ENCODE peak calls at places on chromosomes 3 and 15, in seven cellular contexts. O, D, E, B, R, G and Q are unnamed samples.

GRCh38 chr3:17431004-17431403 is 311.4 kb downstream of the TBC1D5 start:
- DNase-seq in O (peak), D (peak), E (peak), B (peak), R (no peak), G (no peak), Q (no peak)

GRCh38 chr3:13025090-13025489 is 48.1 kb downstream of the IQSEC1 start:
- DNase-seq in O (peak), D (peak), E (no peak), B (no peak), R (no peak), G (peak), Q (no peak)

GRCh38 chr15:79635149-79635771 is 203.1 kb downstream of the MINAR1 start:
- DNase-seq in O (no peak), D (no peak), E (no peak), B (no peak), R (no peak), G (no peak), Q (peak)

GRCh38 chr3:39447637-39448483 is 19.6 kb upstream of the MOBP start:
- DNase-seq in O (peak), D (peak), E (peak), B (peak), R (peak), G (no peak), Q (peak)

GRCh38 chr3:188584162-188584529 is 430.2 kb downstream of the LPP start:
- DNase-seq in O (peak), D (peak), E (no peak), B (no peak), R (no peak), G (no peak), Q (no peak)

GRCh38 chr15:48800811-48801460 is 9.9 kb downstream of the CEP152 start:
- DNase-seq in O (peak), D (peak), E (no peak), B (no peak), R (no peak), G (no peak), Q (no peak)

GRCh38 chr15:41648770-41649169 is 11.4 kb upstream of the MGA start:
- DNase-seq in O (peak), D (peak), E (no peak), B (no peak), R (no peak), G (no peak), Q (no peak)

GRCh38 chr3:13016083-13016725 is 57.0 kb downstream of the IQSEC1 start:
- DNase-seq in O (no peak), D (no peak), E (peak), B (peak), R (no peak), G (peak), Q (peak)

GRCh38 chr3:100463002-100463401 is 29.4 kb upstream of the TMEM45A start:
- DNase-seq in O (peak), D (peak), E (peak), B (peak), R (peak), G (no peak), Q (no peak)

GRCh38 chr15:58985443-58985842 is 2.0 kb upstream of the RNF111 start:
- DNase-seq in O (peak), D (peak), E (no peak), B (no peak), R (no peak), G (peak), Q (peak)

GRCh38 chr3:195802261-195802701 is 9.4 kb downstream of the MUC4 start:
- DNase-seq in O (no peak), D (no peak), E (no peak), B (no peak), R (no peak), G (no peak), Q (no peak)

GRCh38 chr3:172244011-172244410 is 204.2 kb downstream of the GHSR start:
- DNase-seq in O (peak), D (peak), E (no peak), B (no peak), R (no peak), G (no peak), Q (no peak)

GRCh38 chr3:55180936-55181535 is 253.2 kb upstream of the LRTM1 start:
- DNase-seq in O (no peak), D (peak), E (peak), B (peak), R (no peak), G (no peak), Q (peak)

GRCh38 chr3:193768069-193768391 is 175.0 kb downstream of the OPA1 start:
- DNase-seq in O (peak), D (peak), E (no peak), B (no peak), R (no peak), G (no peak), Q (no peak)

GRCh38 chr3:179973024-179973423 is 63.7 kb downstream of the PEX5L start:
- DNase-seq in O (no peak), D (peak), E (no peak), B (no peak), R (no peak), G (no peak), Q (no peak)

GRCh38 chr3:194250104-194251002 is 100.8 kb downstream of the CPN2 start:
- DNase-seq in O (peak), D (peak), E (no peak), B (no peak), R (no peak), G (peak), Q (peak)

GRCh38 chr3:170128977-170129431 is 52.5 kb downstream of the PHC3 start:
- DNase-seq in O (peak), D (peak), E (peak), B (peak), R (no peak), G (no peak), Q (no peak)

GRCh38 chr3:38031022-38031994 is 1.9 kb upstream of the PLCD1 start:
- DNase-seq in O (no peak), D (peak), E (no peak), B (no peak), R (no peak), G (no peak), Q (no peak)

GRCh38 chr3:125443923-125444322 is 68.8 kb upstream of the ZNF148 start:
- DNase-seq in O (peak), D (peak), E (no peak), B (no peak), R (peak), G (no peak), Q (no peak)

GRCh38 chr15:100958326-100959065 is 39.3 kb downstream of the LRRK1 start:
- DNase-seq in O (peak), D (peak), E (no peak), B (no peak), R (no peak), G (no peak), Q (no peak)

GRCh38 chr3:150787741-150788370 is 24.9 kb upstream of the SIAH2 start:
- DNase-seq in O (peak), D (peak), E (no peak), B (peak), R (no peak), G (peak), Q (peak)

GRCh38 chr3:43953814-43954241 is 263.1 kb downstream of the ABHD5 start:
- DNase-seq in O (peak), D (peak), E (no peak), B (no peak), R (peak), G (no peak), Q (peak)

GRCh38 chr15:78623786-78624497 is 3.1 kb upstream of the CHRNA3 start:
- DNase-seq in O (no peak), D (no peak), E (peak), B (no peak), R (no peak), G (no peak), Q (no peak)

GRCh38 chr15:78628227-78628626 is 7.4 kb upstream of the CHRNA3 start:
- DNase-seq in O (no peak), D (no peak), E (no peak), B (no peak), R (no peak), G (no peak), Q (no peak)

GRCh38 chr15:78626611-78627010 is 5.8 kb upstream of the CHRNA3 start:
- DNase-seq in O (no peak), D (no peak), E (no peak), B (no peak), R (no peak), G (no peak), Q (no peak)

GRCh38 chr15:78624651-78625590 is 4.1 kb upstream of the CHRNA3 start:
- DNase-seq in O (no peak), D (no peak), E (no peak), B (no peak), R (no peak), G (no peak), Q (no peak)

DNA sequence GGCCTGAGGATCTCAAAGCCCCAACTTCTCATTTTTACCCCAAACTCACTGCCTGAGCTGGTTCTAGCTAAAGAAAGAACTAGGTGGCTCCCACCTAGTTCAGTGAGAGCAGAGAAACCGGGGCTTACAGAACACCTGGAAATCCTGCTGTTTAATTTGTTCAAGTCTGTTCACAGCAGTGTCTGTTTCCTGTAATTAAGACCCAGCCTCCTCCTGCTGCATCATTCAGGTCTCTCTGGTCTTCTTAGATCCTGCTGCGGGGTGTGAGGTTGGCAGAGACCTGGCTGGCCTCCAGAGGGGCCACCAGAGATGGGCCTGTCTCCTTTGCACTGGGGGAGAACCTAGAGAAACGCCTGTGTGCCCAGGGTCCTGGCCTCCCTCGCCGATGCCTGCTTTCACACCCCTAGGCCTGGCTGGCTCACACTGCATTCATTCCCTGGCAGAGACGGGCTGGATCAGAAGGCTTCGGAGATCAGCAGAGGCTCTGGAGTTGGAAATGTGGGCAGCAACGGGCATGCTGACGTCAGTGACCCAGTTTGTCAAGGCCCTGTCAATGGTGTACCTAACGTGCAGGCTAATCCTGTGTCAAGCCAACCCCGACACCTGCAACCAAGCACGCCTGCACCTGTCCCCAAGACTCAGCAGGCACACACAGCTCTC is 5.0 kb upstream of the CHRNA3 start:
- DNase-seq in O (no peak), D (no peak), E (peak), B (no peak), R (no peak), G (no peak), Q (no peak)
- TF ChIP-seq CTCF in O (no peak), D (no peak), E (no peak), B (no peak), R (no peak), G (no peak), Q (no peak)

DNA sequence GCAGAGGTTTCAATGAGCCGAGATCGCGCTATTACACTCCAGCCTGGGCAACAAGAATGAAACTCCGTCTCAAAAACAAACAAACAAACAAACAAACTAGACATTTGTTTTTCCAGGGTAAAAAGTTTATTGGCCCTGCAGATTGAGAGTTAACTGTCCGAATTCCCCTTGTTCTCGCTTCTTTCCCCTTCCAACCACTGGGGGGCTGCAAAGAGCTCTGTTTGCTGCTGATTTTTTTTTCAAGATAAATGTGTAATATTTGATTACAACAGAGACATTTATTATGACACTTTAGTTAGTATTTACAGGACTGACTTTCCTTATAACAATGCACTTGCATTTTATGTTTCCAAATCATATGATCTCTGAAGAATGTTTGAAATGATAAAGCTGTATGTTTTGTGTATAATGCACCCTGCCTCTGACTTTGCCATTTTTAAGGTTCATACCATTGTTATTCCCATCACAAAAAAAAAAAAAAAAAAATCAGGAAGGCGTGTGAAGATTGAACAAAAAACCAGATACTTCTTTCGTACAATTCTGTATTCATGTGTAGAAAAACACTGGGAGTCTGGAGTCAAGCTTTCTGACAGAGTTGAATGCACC is 2.8 kb downstream of the CLSTN2 start:
- DNase-seq in O (peak), D (peak), E (peak), B (peak), R (no peak), G (peak), Q (peak)
- TF ChIP-seq CTCF in O (peak), D (peak), E (peak), B (peak), R (peak), G (peak), Q (peak)

GRCh38 chr3:113254171-113254947 is 43.0 kb downstream of the BOC start:
- DNase-seq in O (no peak), D (peak), E (no peak), B (no peak), R (no peak), G (no peak), Q (no peak)

GRCh38 chr3:113258311-113258710 is 47.0 kb downstream of the BOC start:
- DNase-seq in O (no peak), D (peak), E (no peak), B (no peak), R (no peak), G (no peak), Q (no peak)

GRCh38 chr3:113252553-113252952 is 41.2 kb downstream of the BOC start:
- DNase-seq in O (no peak), D (no peak), E (no peak), B (no peak), R (no peak), G (no peak), Q (no peak)

GRCh38 chr3:113255854-113256615 is 44.7 kb downstream of the BOC start:
- DNase-seq in O (no peak), D (no peak), E (no peak), B (no peak), R (no peak), G (no peak), Q (no peak)

GRCh38 chr3:113255100-113255853 is 43.9 kb downstream of the BOC start:
- DNase-seq in O (peak), D (no peak), E (no peak), B (no peak), R (no peak), G (no peak), Q (no peak)
- TF ChIP-seq CTCF in O (no peak), D (no peak), E (no peak), B (no peak), R (peak), G (no peak), Q (no peak)

DNA sequence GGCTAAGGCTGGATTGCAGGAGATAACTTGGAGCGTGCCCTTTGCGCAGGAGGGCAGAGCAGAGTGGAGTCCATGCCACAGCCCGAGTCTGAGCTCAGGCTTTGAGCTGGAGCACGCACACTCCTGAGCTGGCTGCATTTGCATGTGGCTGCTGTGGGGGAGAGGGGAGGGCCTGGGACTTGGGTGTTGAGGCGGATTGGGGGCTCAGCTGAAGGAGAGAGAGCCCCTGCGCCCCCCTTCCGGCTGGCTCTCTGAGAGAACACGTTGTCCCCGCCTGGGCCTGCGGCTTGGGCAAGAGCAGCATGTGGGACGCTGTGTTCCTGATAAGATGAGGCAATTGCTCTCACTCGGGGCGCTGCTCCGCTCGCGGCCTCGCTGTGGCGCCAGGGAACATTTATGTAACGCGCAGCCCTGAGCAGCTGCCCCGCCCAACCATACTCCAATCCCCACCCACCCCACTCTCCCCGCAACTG is 39.1 kb downstream of the KLF13 start:
- DNase-seq in O (peak), D (peak), E (peak), B (peak), R (no peak), G (peak), Q (peak)
- TF ChIP-seq CTCF in O (peak), D (peak), E (peak), B (peak), R (peak), G (peak), Q (no peak)

GRCh38 chr3:51955175-51955892 is at the start of gene GPR62:
- DNase-seq in O (no peak), D (no peak), E (no peak), B (no peak), R (no peak), G (no peak), Q (no peak)

GRCh38 chr3:51954120-51954519 is 1.1 kb upstream of the GPR62 start:
- DNase-seq in O (no peak), D (no peak), E (no peak), B (no peak), R (no peak), G (no peak), Q (no peak)

GRCh38 chr3:51954713-51955112 is 468 bp upstream of the GPR62 start:
- DNase-seq in O (no peak), D (no peak), E (no peak), B (no peak), R (no peak), G (no peak), Q (no peak)

GRCh38 chr3:51957520-51958205 is 2.5 kb downstream of the GPR62 start:
- DNase-seq in O (no peak), D (no peak), E (no peak), B (no peak), R (no peak), G (no peak), Q (no peak)

DNA sequence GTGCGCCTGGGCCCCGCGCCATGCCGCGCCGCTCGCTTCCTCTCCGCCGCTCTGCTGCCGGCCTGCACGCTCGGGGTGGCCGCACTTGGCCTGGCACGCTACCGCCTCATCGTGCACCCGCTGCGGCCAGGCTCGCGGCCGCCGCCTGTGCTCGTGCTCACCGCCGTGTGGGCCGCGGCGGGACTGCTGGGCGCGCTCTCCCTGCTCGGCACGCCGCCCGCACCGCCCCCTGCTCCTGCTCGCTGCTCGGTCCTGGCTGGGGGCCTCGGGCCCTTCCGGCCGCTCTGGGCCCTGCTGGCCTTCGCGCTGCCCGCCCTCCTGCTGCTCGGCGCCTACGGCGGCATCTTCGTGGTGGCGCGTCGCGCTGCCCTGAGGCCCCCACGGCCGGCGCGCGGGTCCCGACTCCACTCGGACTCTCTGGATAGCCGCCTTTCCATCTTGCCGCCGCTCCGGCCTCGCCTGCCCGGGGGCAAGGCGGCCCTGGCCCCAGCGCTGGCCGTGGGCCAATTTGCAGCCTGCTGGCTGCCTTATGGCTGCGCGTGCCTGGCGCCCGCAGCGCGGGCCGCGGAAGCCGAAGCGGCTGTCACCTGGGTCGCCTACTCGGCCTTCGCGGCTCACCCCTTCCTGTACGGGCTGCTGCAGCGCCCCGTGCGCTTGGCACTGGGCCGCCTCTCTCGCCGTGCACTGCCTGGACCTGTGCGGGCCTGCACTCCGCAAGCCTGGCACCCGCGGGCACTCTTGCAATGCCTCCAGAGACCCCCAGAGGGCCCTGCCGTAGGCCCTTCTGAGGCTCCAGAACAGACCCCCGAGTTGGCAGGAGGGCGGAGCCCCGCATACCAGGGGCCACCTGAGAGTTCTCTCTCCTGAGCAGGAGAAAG is 951 bp downstream of the GPR62 start:
- DNase-seq in O (no peak), D (peak), E (peak), B (peak), R (no peak), G (peak), Q (peak)
- TF ChIP-seq CTCF in O (peak), D (peak), E (peak), B (no peak), R (peak), G (peak), Q (peak)

DNA sequence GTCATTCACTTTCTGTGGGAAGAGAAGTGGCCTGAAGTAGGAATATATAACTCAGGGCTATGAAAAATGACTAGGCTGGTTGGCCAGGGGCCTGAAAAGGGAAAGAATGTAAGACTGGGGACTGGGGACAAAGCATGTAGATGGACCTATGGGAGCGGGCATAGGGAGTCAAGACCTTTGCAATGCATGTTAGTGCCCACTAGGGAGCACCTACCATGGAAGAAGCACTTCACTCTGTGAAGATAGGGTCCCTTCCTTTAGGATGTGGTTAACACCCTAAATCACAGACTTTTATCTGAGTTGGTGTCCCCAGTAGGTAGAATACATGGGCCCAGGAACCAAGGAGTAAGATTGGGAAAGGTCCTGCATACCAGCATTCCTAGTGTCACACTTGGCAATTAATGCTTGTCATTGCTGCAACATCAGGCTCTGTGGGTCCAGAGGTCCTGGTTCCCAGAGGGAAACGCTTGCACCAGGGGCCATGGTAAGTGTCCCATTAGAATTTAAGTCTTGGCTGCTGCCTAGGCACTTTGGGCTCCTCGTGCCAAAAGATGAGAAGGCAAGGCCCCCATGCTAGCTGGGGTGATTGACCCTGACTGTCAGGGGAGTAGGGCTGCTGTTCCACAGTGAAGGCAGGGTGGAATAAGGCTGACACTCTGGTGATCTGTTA is 79.6 kb downstream of the CRYGS start:
- DNase-seq in O (no peak), D (no peak), E (no peak), B (no peak), R (no peak), G (no peak), Q (no peak)
- TF ChIP-seq CTCF in O (no peak), D (no peak), E (peak), B (no peak), R (no peak), G (no peak), Q (no peak)